ENCODE peak calls at places on chromosomes 16 and 17, in four cellular contexts. K is K562, W is body of pancreas, M is ovary. Y is an unnamed sample.

GRCh38 chr17:81160306-81160705 is 5.0 kb upstream of the PVALEF start:
- DNase-seq in K (no peak), W (peak; percentile 60), M (peak; percentile 51), Y (no peak)

GRCh38 chr17:74391771-74392170 is 24.5 kb downstream of the GPR142 start:
- DNase-seq in K (no peak), W (no peak), M (no peak), Y (no peak)

GRCh38 chr16:50735629-50736122 is 6.2 kb upstream of the CYLD start:
- DNase-seq in K (no peak), W (no peak), M (no peak), Y (no peak)

GRCh38 chr17:48389903-48390302 is 40.1 kb downstream of the SKAP1 start:
- DNase-seq in M (no peak), W (no peak), K (no peak), Y (no peak)

GRCh38 chr17:4710693-4711634 is 532 bp downstream of the ARRB2 start:
- DNase-seq in K (no peak), M (no peak), W (no peak), Y (no peak)

GRCh38 chr16:50301626-50302471 is 35.5 kb downstream of the ADCY7 start:
- DNase-seq in M (peak; percentile 20), K (no peak), W (peak; percentile 10), Y (peak; percentile 90)

GRCh38 chr16:86697715-86698114 is 119.4 kb downstream of the FOXL1 start:
- DNase-seq in K (no peak), M (no peak), W (no peak), Y (no peak)

GRCh38 chr17:46173153-46173552 is 20.1 kb downstream of the KANSL1 start:
- DNase-seq in M (no peak), K (no peak), W (no peak), Y (no peak)

GRCh38 chr16:83682858-83683235 is 124.9 kb upstream of the HSBP1 start:
- DNase-seq in W (no peak), M (no peak), K (no peak), Y (no peak)

GRCh38 chr17:73089918-73090317 is 2.6 kb downstream of the SLC39A11 start:
- DNase-seq in M (no peak), W (no peak), K (no peak), Y (no peak)

GRCh38 chr17:80738987-80739730 is 194.5 kb downstream of the RPTOR start:
- DNase-seq in W (no peak), K (no peak), M (no peak), Y (no peak)

GRCh38 chr17:28547096-28547622 is 5.3 kb downstream of the UNC119 start:
- DNase-seq in W (no peak), K (no peak), M (no peak), Y (no peak)

GRCh38 chr17:13117616-13118015 is 99.8 kb upstream of the ELAC2 start:
- DNase-seq in M (no peak), K (no peak), W (no peak), Y (no peak)

GRCh38 chr17:48301002-48301401 is 129.0 kb downstream of the SKAP1 start:
- DNase-seq in M (no peak), K (no peak), W (no peak), Y (no peak)

GRCh38 chr17:29589524-29590260 is at the start of gene GIT1:
- DNase-seq in K (peak; percentile 96), M (peak; percentile 88), W (peak; percentile 88), Y (peak; percentile 79)

GRCh38 chr17:55451203-55451641 is 29.6 kb upstream of the MMD start:
- DNase-seq in M (no peak), W (no peak), K (peak; percentile 77), Y (no peak)

DNA sequence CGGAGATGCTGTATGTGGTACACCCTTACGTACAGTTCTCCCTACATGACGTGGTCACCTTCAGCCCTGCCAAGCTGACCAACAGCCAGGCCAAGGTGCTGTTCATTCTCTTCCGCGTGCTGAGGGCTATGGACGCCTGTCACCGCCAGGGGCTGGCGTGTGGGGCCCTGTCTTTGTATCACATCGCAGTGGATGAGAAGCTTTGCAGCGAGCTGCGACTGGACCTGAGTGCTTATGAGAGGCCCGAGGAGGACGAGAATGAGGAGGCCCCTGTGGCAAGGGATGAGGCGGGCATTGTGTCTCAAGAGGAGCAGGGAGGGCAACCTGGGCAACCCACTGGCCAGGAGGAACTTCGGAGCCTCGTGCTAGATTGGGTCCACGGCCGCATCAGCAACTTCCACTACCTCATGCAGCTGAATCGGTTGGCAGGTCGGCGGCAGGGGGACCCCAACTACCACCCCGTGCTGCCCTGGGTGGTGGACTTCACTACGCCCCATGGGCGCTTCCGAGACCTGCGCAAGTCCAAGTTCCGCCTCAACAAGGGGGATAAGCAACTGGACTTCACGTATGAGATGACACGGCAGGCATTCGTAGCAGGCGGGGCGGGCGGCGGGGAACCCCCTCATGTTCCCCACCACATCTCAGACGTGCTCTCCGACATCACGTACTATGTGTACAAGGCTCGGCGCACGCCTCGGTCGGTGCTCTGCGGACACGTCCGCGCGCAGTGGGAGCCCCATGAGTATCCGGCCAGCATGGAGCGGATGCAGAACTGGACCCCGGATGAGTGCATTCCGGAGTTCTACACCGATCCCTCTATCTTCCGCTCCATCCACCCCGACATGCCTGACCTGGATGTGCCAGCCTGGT is 1.4 kb downstream of the WDR81 start:
- DNase-seq in M (peak; percentile 35), W (no peak), K (no peak), Y (no peak)
- TF ChIP-seq POLR2A in M (no peak), W (no peak), K (no peak), Y (no peak)

DNA sequence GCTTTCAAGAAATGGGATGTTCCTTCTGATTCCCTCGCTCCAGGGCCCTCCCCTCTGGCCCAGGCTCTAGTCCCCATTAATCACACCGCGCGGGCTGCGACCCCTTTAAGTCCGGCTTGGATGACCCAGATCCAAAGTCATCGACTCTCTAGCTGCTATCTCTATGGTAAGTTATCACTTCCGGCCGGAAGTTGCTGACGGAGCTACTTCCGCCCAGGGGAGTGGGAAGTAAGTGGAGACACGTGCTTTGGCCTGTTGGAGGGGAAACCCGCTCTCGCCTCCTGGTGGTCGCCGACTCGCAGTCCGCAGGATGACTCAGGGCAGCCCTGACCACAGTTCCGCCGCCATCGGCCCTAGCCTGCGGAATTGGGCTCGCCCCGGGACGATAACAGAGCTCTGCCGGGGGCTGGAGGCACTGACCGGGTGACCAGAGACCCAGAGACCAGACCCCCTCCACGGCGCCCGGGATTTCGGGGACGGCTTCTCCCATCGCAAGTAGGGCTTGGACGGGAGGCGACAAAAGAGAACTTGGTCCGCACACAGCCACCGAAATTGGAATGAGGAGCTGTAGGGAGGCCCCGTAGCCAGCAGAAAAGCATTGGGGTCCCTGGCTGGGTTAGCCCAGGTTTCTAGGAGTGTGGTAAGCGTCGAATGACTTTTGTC is 52.2 kb upstream of the SEC14L1 start:
- DNase-seq in W (peak; percentile 83), M (peak; percentile 94), K (peak; percentile 93), Y (peak; percentile 97)
- TF ChIP-seq POLR2A in W (peak; percentile 85), M (peak; percentile 65), K (peak; percentile 87), Y (peak; percentile 80)

DNA sequence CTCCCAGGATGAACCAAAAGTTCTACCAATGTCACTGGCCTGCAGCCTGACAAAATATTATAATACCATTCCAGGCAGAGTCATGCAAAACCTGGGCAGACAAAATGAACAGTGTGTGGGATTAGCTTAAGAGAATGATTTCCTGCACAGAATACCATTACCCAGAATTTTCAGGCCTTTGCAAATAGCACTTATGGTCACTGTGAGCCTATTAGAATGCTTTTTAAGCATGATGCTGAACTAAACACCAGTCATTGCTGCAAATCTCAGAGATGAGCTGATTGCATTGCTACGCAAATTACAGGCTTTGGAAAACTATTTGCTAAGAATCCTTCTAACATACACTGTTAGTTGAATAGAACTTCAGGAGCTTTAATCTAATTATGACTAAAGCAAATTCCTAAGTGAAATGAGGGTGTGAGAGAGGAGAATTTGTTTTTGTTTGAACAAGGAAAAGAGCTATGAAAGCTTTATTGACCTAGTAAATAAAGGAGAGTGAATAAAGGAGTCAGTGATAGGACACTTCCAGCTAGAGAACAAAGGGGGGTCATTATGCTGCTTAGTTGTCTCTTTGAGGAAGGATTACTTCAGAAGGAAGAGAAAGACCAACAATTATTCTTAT is 398.8 kb downstream of the HS3ST3B1 start:
- DNase-seq in W (no peak), K (no peak), M (no peak), Y (no peak)
- TF ChIP-seq POLR2A in W (no peak), K (no peak), M (no peak), Y (no peak)

GRCh38 chr17:8865811-8866210 is 1.7 kb downstream of the PIK3R6 start:
- DNase-seq in K (no peak), M (no peak), W (no peak), Y (no peak)

GRCh38 chr17:8869416-8869815 is 1.9 kb upstream of the PIK3R6 start:
- DNase-seq in W (no peak), M (no peak), K (no peak), Y (no peak)

GRCh38 chr17:8868529-8868951 is 1.1 kb upstream of the PIK3R6 start:
- DNase-seq in W (no peak), K (no peak), M (no peak), Y (no peak)

GRCh38 chr17:8868092-8868491 is 618 bp upstream of the PIK3R6 start:
- DNase-seq in W (no peak), K (no peak), M (no peak), Y (no peak)

GRCh38 chr17:8867361-8867981 is at the start of gene PIK3R6:
- DNase-seq in K (no peak), M (no peak), W (no peak), Y (no peak)
- TF ChIP-seq POLR2A in K (no peak), M (no peak), W (no peak), Y (no peak)

DNA sequence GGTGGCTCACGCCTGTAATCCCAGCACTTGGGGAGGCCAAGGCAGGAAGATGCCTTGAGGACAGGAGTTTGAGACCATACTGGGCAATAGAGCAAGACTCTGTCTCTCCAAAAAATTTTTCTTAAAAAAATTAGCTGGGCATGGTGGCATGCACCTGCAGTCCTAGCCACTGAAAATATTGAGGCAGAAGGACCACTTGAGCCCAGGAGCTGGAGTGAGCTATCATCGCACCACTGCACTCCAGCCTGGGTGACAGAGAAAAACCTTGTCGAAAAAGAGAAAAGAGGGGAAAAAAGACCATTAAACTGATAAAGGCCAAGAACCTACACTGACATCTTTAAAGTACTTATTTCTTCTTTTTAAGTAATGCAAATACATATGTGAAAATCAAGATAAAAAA is 53.4 kb upstream of the ITGA2B start:
- DNase-seq in M (no peak), K (no peak), W (no peak), Y (no peak)
- TF ChIP-seq POLR2A in M (no peak), K (no peak), W (no peak), Y (no peak)

GRCh38 chr16:2879854-2880508 is 3.0 kb upstream of the FLYWCH2 start:
- DNase-seq in W (no peak), K (no peak), M (no peak), Y (no peak)

GRCh38 chr16:2884041-2884451 is 1.0 kb downstream of the FLYWCH2 start:
- DNase-seq in W (no peak), M (no peak), K (no peak), Y (no peak)

GRCh38 chr16:2882460-2883026 is 472 bp upstream of the FLYWCH2 start:
- DNase-seq in K (peak; percentile 94), W (peak; percentile 96), M (peak; percentile 95), Y (peak; percentile 90)

GRCh38 chr16:2883027-2883846 is at the start of gene FLYWCH2:
- DNase-seq in K (peak; percentile 95), W (peak; percentile 99), M (peak; percentile 100), Y (peak; percentile 86)
- TF ChIP-seq POLR2A in K (peak; percentile 84), W (peak; percentile 68), M (peak; percentile 54), Y (peak; percentile 80)

GRCh38 chr16:31128711-31129567 is 6.6 kb downstream of the PRSS8 start:
- DNase-seq in K (peak; percentile 84), W (peak; percentile 66), M (no peak), Y (no peak)
- TF ChIP-seq POLR2A in K (no peak), W (peak; percentile 73), M (no peak), Y (no peak)